ENCODE peak calls at places on chromosomes 11 and 22, in seven cellular contexts. One of them, this sample, is unnamed.

GRCh38 chr11:45658292-45658991 is 7.0 kb downstream of the CHST1 start:
- DNase-seq in HCT116: no peak
- DNase-seq in OCI-LY7: no peak
- DNase-seq in GM23248: peak
- DNase-seq in SK-N-SH: no peak
- DNase-seq in PC-3: no peak
- DNase-seq in MM.1S: no peak
- DNase-seq in this sample: peak

GRCh38 chr11:73647459-73648100 is 1.2 kb downstream of the PLEKHB1 start:
- DNase-seq in HCT116: peak
- DNase-seq in OCI-LY7: peak
- DNase-seq in GM23248: peak
- DNase-seq in SK-N-SH: peak
- DNase-seq in PC-3: peak
- DNase-seq in MM.1S: peak
- DNase-seq in this sample: peak

GRCh38 chr11:2996976-2997375 is 4.8 kb upstream of the NAP1L4 start:
- DNase-seq in HCT116: no peak
- DNase-seq in OCI-LY7: no peak
- DNase-seq in GM23248: no peak
- DNase-seq in SK-N-SH: no peak
- DNase-seq in PC-3: no peak
- DNase-seq in MM.1S: no peak
- DNase-seq in this sample: no peak

GRCh38 chr11:70641366-70641765 is 243.0 kb downstream of the CTTN start:
- DNase-seq in HCT116: no peak
- DNase-seq in OCI-LY7: no peak
- DNase-seq in GM23248: no peak
- DNase-seq in SK-N-SH: peak
- DNase-seq in PC-3: no peak
- DNase-seq in MM.1S: no peak
- DNase-seq in this sample: peak

GRCh38 chr22:43883012-43883661 is 8.7 kb downstream of the PNPLA5 start:
- DNase-seq in HCT116: peak
- DNase-seq in OCI-LY7: peak
- DNase-seq in GM23248: peak
- DNase-seq in SK-N-SH: peak
- DNase-seq in PC-3: peak
- DNase-seq in MM.1S: peak
- DNase-seq in this sample: peak

GRCh38 chr11:105789579-105789978 is 179.7 kb downstream of the GRIA4 start:
- DNase-seq in HCT116: no peak
- DNase-seq in OCI-LY7: no peak
- DNase-seq in GM23248: no peak
- DNase-seq in SK-N-SH: no peak
- DNase-seq in PC-3: no peak
- DNase-seq in MM.1S: no peak
- DNase-seq in this sample: no peak

GRCh38 chr22:30866811-30867271 is 101.7 kb downstream of the MORC2 start:
- DNase-seq in HCT116: no peak
- DNase-seq in OCI-LY7: peak
- DNase-seq in GM23248: peak
- DNase-seq in SK-N-SH: peak
- DNase-seq in PC-3: peak
- DNase-seq in MM.1S: no peak
- DNase-seq in this sample: peak

GRCh38 chr11:14969922-14970323 is 2.2 kb downstream of the CALCA start:
- DNase-seq in HCT116: peak
- DNase-seq in OCI-LY7: peak
- DNase-seq in GM23248: peak
- DNase-seq in SK-N-SH: peak
- DNase-seq in PC-3: peak
- DNase-seq in MM.1S: peak
- DNase-seq in this sample: peak

GRCh38 chr11:47131136-47131535 is 45.5 kb downstream of the ARFGAP2 start:
- DNase-seq in HCT116: no peak
- DNase-seq in OCI-LY7: no peak
- DNase-seq in GM23248: no peak
- DNase-seq in SK-N-SH: no peak
- DNase-seq in PC-3: no peak
- DNase-seq in MM.1S: no peak
- DNase-seq in this sample: no peak

GRCh38 chr11:47127213-47127612 is 49.5 kb downstream of the ARFGAP2 start:
- DNase-seq in HCT116: no peak
- DNase-seq in OCI-LY7: no peak
- DNase-seq in GM23248: no peak
- DNase-seq in SK-N-SH: no peak
- DNase-seq in PC-3: no peak
- DNase-seq in MM.1S: no peak
- DNase-seq in this sample: no peak

GRCh38 chr11:47132981-47133380 is 43.7 kb downstream of the ARFGAP2 start:
- DNase-seq in HCT116: no peak
- DNase-seq in OCI-LY7: no peak
- DNase-seq in GM23248: no peak
- DNase-seq in SK-N-SH: no peak
- DNase-seq in PC-3: no peak
- DNase-seq in MM.1S: no peak
- DNase-seq in this sample: no peak

GRCh38 chr11:47132490-47132889 is 44.2 kb downstream of the ARFGAP2 start:
- DNase-seq in HCT116: no peak
- DNase-seq in OCI-LY7: no peak
- DNase-seq in GM23248: no peak
- DNase-seq in SK-N-SH: no peak
- DNase-seq in PC-3: no peak
- DNase-seq in MM.1S: no peak
- DNase-seq in this sample: no peak

DNA sequence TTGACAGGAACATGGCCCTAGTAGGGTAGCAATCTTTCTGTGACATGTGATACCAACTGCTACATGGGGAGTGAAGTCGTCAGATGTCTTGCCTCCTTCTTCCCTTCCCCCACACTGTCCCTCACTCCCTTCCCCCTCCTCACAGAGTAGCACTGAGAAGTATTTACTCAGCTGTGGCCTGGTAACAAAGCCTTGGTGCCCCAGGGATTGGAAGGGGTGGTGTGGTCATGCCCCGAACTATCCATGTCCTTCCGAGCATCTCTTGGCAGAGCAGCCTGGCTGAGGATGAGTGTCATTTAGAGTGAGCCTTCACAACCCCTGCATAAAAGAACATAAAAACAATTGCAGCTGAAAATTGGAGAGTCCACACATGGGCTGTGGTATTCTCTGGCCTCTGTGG is 46.1 kb downstream of the ARFGAP2 start:
- DNase-seq in HCT116: no peak
- DNase-seq in OCI-LY7: no peak
- DNase-seq in GM23248: no peak
- DNase-seq in SK-N-SH: no peak
- DNase-seq in PC-3: no peak
- DNase-seq in MM.1S: no peak
- DNase-seq in this sample: no peak
- TF ChIP-seq EZH2phosphoT487 in HCT116: no peak
- TF ChIP-seq EZH2phosphoT487 in OCI-LY7: no peak
- TF ChIP-seq EZH2phosphoT487 in GM23248: no peak
- TF ChIP-seq EZH2phosphoT487 in SK-N-SH: no peak
- TF ChIP-seq EZH2phosphoT487 in PC-3: no peak
- TF ChIP-seq EZH2phosphoT487 in MM.1S: no peak
- TF ChIP-seq EZH2phosphoT487 in this sample: no peak

GRCh38 chr11:64373598-64373974 is 14.6 kb downstream of the RPS6KA4 start:
- DNase-seq in HCT116: no peak
- DNase-seq in OCI-LY7: peak
- DNase-seq in GM23248: no peak
- DNase-seq in SK-N-SH: no peak
- DNase-seq in PC-3: no peak
- DNase-seq in MM.1S: no peak
- DNase-seq in this sample: no peak

GRCh38 chr11:64372021-64372420 is 13.1 kb downstream of the RPS6KA4 start:
- DNase-seq in HCT116: no peak
- DNase-seq in OCI-LY7: no peak
- DNase-seq in GM23248: no peak
- DNase-seq in SK-N-SH: no peak
- DNase-seq in PC-3: no peak
- DNase-seq in MM.1S: no peak
- DNase-seq in this sample: no peak

GRCh38 chr11:64371201-64371600 is 12.2 kb downstream of the RPS6KA4 start:
- DNase-seq in HCT116: no peak
- DNase-seq in OCI-LY7: no peak
- DNase-seq in GM23248: no peak
- DNase-seq in SK-N-SH: peak
- DNase-seq in PC-3: no peak
- DNase-seq in MM.1S: no peak
- DNase-seq in this sample: no peak

GRCh38 chr11:64376071-64376470 is 17.1 kb downstream of the RPS6KA4 start:
- DNase-seq in HCT116: no peak
- DNase-seq in OCI-LY7: no peak
- DNase-seq in GM23248: no peak
- DNase-seq in SK-N-SH: no peak
- DNase-seq in PC-3: no peak
- DNase-seq in MM.1S: no peak
- DNase-seq in this sample: no peak

DNA sequence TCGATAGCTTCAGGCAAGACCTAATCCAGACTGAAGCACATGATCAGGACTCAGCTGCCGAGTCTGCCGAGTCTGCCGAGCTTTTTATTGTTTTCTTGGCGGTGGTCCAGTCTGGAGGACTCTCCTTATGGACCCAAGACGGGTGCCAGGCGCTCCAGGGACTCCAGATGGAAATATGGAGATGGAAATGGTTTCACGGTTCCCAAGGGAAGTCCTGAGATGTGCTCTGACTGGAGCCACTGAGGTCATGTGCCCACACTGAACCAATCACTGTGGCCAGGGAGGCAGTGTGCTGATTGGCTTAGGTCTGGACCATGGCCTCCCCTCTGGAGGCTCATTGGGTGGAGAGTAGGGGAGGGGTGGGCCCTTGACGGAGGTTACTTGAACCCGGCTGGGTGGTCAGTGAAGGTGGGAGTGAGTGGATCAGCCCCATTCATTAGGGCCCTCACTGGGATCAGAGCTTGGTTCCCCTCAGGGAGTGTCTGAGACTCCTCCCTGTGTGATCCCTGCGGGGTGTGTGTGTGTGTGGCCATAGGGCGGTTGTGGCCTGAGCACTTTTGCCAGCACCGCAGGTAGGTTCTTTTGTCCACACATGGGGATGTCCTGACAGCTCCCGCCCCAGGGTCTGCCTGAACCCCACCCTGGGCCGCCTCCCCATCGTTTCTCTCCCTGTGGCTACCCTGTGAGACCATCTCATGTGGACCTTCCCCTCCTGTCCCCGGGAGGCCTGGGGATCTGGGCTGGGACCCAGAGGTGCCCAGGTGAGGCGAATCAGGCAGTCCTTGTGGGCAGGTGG is 14.0 kb downstream of the RPS6KA4 start:
- DNase-seq in HCT116: peak
- DNase-seq in OCI-LY7: no peak
- DNase-seq in GM23248: peak
- DNase-seq in SK-N-SH: peak
- DNase-seq in PC-3: peak
- DNase-seq in MM.1S: no peak
- DNase-seq in this sample: no peak
- H2AFZ ChIP-seq in HCT116: no peak
- H2AFZ ChIP-seq in OCI-LY7: no peak
- H2AFZ ChIP-seq in GM23248: no peak
- H2AFZ ChIP-seq in SK-N-SH: peak
- H2AFZ ChIP-seq in PC-3: no peak
- H2AFZ ChIP-seq in MM.1S: no peak
- H2AFZ ChIP-seq in this sample: no peak

GRCh38 chr11:67640758-67641113 is 1.2 kb upstream of the TBX10 start:
- DNase-seq in HCT116: no peak
- DNase-seq in OCI-LY7: no peak
- DNase-seq in GM23248: no peak
- DNase-seq in SK-N-SH: no peak
- DNase-seq in PC-3: no peak
- DNase-seq in MM.1S: no peak
- DNase-seq in this sample: no peak

GRCh38 chr11:67644042-67644441 is 4.5 kb upstream of the TBX10 start:
- DNase-seq in HCT116: peak
- DNase-seq in OCI-LY7: peak
- DNase-seq in GM23248: peak
- DNase-seq in SK-N-SH: no peak
- DNase-seq in PC-3: peak
- DNase-seq in MM.1S: no peak
- DNase-seq in this sample: peak

GRCh38 chr11:67642148-67642475 is 2.5 kb upstream of the TBX10 start:
- DNase-seq in HCT116: no peak
- DNase-seq in OCI-LY7: no peak
- DNase-seq in GM23248: no peak
- DNase-seq in SK-N-SH: no peak
- DNase-seq in PC-3: no peak
- DNase-seq in MM.1S: no peak
- DNase-seq in this sample: peak

GRCh38 chr11:67641302-67642147 is 2.0 kb upstream of the TBX10 start:
- DNase-seq in HCT116: no peak
- DNase-seq in OCI-LY7: no peak
- DNase-seq in GM23248: no peak
- DNase-seq in SK-N-SH: no peak
- DNase-seq in PC-3: no peak
- DNase-seq in MM.1S: no peak
- DNase-seq in this sample: no peak

GRCh38 chr11:67642490-67643120 is 3.0 kb upstream of the TBX10 start:
- DNase-seq in HCT116: no peak
- DNase-seq in OCI-LY7: no peak
- DNase-seq in GM23248: no peak
- DNase-seq in SK-N-SH: no peak
- DNase-seq in PC-3: no peak
- DNase-seq in MM.1S: no peak
- DNase-seq in this sample: no peak
- TF ChIP-seq EZH2phosphoT487 in HCT116: no peak
- TF ChIP-seq EZH2phosphoT487 in OCI-LY7: no peak
- TF ChIP-seq EZH2phosphoT487 in GM23248: no peak
- TF ChIP-seq EZH2phosphoT487 in SK-N-SH: no peak
- TF ChIP-seq EZH2phosphoT487 in PC-3: no peak
- TF ChIP-seq EZH2phosphoT487 in MM.1S: no peak
- TF ChIP-seq EZH2phosphoT487 in this sample: no peak

GRCh38 chr11:75431533-75432525 is 1.2 kb downstream of the KLHL35 start:
- DNase-seq in HCT116: no peak
- DNase-seq in OCI-LY7: no peak
- DNase-seq in GM23248: peak
- DNase-seq in SK-N-SH: peak
- DNase-seq in PC-3: no peak
- DNase-seq in MM.1S: no peak
- DNase-seq in this sample: no peak

GRCh38 chr11:75429902-75430691 is 2.9 kb downstream of the KLHL35 start:
- DNase-seq in HCT116: no peak
- DNase-seq in OCI-LY7: no peak
- DNase-seq in GM23248: peak
- DNase-seq in SK-N-SH: peak
- DNase-seq in PC-3: peak
- DNase-seq in MM.1S: no peak
- DNase-seq in this sample: peak

GRCh38 chr11:75429641-75429901 is 3.4 kb downstream of the KLHL35 start:
- DNase-seq in HCT116: no peak
- DNase-seq in OCI-LY7: no peak
- DNase-seq in GM23248: no peak
- DNase-seq in SK-N-SH: no peak
- DNase-seq in PC-3: no peak
- DNase-seq in MM.1S: no peak
- DNase-seq in this sample: no peak

GRCh38 chr11:75428989-75429640 is 3.9 kb downstream of the KLHL35 start:
- DNase-seq in HCT116: no peak
- DNase-seq in OCI-LY7: no peak
- DNase-seq in GM23248: no peak
- DNase-seq in SK-N-SH: no peak
- DNase-seq in PC-3: no peak
- DNase-seq in MM.1S: no peak
- DNase-seq in this sample: no peak

DNA sequence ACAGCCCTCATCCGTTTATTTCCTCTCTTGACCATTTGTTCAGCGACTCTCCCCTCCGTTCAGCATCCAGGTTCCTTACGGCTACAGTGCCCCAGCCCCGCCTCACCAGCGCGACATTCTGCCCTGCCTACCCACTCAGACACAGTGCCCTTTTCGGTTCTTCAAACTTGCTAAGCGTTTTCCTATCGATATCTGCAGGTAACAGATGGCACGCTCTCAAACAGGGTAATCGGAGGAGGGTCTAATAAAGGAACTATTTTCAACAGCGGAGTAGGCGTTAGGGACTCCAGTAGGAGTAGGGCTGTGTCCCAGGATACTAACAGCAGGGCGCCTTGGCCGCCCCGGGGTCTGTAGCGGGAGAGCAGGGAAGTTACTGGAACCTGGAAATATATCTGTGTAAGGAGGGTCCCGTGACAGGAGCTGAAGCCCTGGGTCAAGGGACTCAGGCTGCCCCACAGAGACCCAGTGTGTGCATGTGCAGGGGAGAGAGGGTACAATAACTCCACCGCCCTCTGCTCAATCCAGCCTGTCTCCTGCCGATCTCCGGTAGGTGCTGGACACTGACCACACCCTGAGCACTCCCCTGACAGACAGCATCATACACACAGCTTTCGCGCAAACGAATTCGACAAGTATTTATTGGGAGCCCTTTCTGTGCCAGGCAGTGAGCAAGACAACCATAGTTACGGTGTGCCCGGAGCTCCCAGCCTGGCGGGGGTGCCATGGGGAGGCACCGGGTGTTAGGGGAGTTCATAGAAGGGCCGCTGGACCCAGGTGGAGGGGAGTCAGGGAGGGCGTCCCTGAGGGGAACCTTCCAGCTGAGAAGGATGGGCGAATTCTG is 2.1 kb downstream of the KLHL35 start:
- DNase-seq in HCT116: no peak
- DNase-seq in OCI-LY7: no peak
- DNase-seq in GM23248: no peak
- DNase-seq in SK-N-SH: peak
- DNase-seq in PC-3: peak
- DNase-seq in MM.1S: no peak
- DNase-seq in this sample: no peak
- H2AFZ ChIP-seq in HCT116: no peak
- H2AFZ ChIP-seq in OCI-LY7: no peak
- H2AFZ ChIP-seq in GM23248: peak
- H2AFZ ChIP-seq in SK-N-SH: peak
- H2AFZ ChIP-seq in PC-3: peak
- H2AFZ ChIP-seq in MM.1S: no peak
- H2AFZ ChIP-seq in this sample: peak

This sample was measured in hepatocyte.